ENCODE peak calls at places on chromosome 22, in eight cellular contexts. J is COR-L47, L is GM13976, E is omental fat pad, W is left colon, K is cerebellum, Y is GM12865, C is stomach. F is an unnamed sample.

GRCh38 chr22:29690481-29690880 is 29.3 kb upstream of the CABP7 start:
- DNase-seq in J (no peak), L (no peak), E (no peak), W (no peak), K (no peak), Y (no peak), C (no peak), F (no peak)

GRCh38 chr22:41880653-41881052 is 34.2 kb downstream of the SHISA8 start:
- DNase-seq in J (no peak), L (no peak), E (no peak), W (no peak), K (no peak), Y (no peak), C (no peak), F (no peak)

GRCh38 chr22:49063040-49063329 is 764.7 kb downstream of the BRD1 start:
- DNase-seq in J (peak), L (no peak), E (no peak), W (no peak), K (no peak), Y (no peak), C (no peak), F (no peak)

GRCh38 chr22:31692186-31692886 is 30.3 kb upstream of the PISD start:
- DNase-seq in J (no peak), L (no peak), E (no peak), W (no peak), K (no peak), Y (peak), C (no peak), F (no peak)

GRCh38 chr22:29626497-29627195 is 23.2 kb downstream of the NF2 start:
- DNase-seq in J (no peak), L (no peak), E (no peak), W (no peak), K (no peak), Y (no peak), C (no peak), F (no peak)

GRCh38 chr22:50537765-50538164 is 7.9 kb upstream of the KLHDC7B start:
- DNase-seq in J (no peak), L (no peak), E (no peak), W (no peak), K (no peak), Y (no peak), C (no peak), F (no peak)

GRCh38 chr22:37140686-37141323 is 8.9 kb downstream of the IL2RB start:
- DNase-seq in J (no peak), L (no peak), E (no peak), W (no peak), K (no peak), Y (no peak), C (no peak), F (no peak)

GRCh38 chr22:49586873-49587272 is 240.8 kb downstream of the BRD1 start:
- DNase-seq in J (no peak), L (no peak), E (no peak), W (no peak), K (no peak), Y (no peak), C (no peak), F (no peak)

F was measured in kidney glomerular epithelial cell.